ENCODE peak calls at places on chromosomes 6 and 20, in seven cellular contexts. O is sigmoid colon, C is OCI-LY7, W is cardiac muscle cell, B is brain microvascular endothelial cell, J is upper lobe of right lung, U is breast epithelium. Y is an unnamed sample.

GRCh38 chr20:12535316-12535715 is 473.5 kb upstream of the SPTLC3 start:
- DNase-seq in O (no peak), C (no peak), W (no peak), B (no peak), J (no peak), U (no peak), Y (no peak)

GRCh38 chr6:2765896-2766766 is 938 bp downstream of the WRNIP1 start:
- DNase-seq in O (peak; percentile 76), C (peak; percentile 66), W (peak; percentile 56), B (no peak), J (peak; percentile 83), U (no peak), Y (peak; percentile 56)

GRCh38 chr20:2736441-2736840 is 43.9 kb downstream of the EBF4 start:
- DNase-seq in O (no peak), C (no peak), W (no peak), B (no peak), J (no peak), U (no peak), Y (no peak)

GRCh38 chr6:2896741-2897140 is 6.4 kb downstream of the SERPINB9 start:
- DNase-seq in O (no peak), C (no peak), W (no peak), B (no peak), J (no peak), U (no peak), Y (no peak)

GRCh38 chr6:6682225-6682624 is 93.7 kb downstream of the LY86 start:
- DNase-seq in O (no peak), C (no peak), W (no peak), B (no peak), J (no peak), U (no peak), Y (no peak)

GRCh38 chr6:169157474-169158181 is 96.0 kb downstream of the THBS2 start:
- DNase-seq in O (no peak), C (no peak), W (no peak), B (no peak), J (no peak), U (no peak), Y (peak; percentile 47)

GRCh38 chr20:2314759-2315439 is 19.1 kb downstream of the TGM3 start:
- DNase-seq in O (peak; percentile 70), C (no peak), W (peak; percentile 89), B (no peak), J (no peak), U (no peak), Y (no peak)

GRCh38 chr6:11471261-11471660 is 66.3 kb upstream of the TMEM170B start:
- DNase-seq in O (no peak), C (no peak), W (no peak), B (no peak), J (no peak), U (no peak), Y (no peak)

GRCh38 chr6:19613678-19614077 is 223.5 kb upstream of the ID4 start:
- DNase-seq in O (no peak), C (peak; percentile 22), W (no peak), B (no peak), J (no peak), U (no peak), Y (no peak)

GRCh38 chr20:50127587-50128519 is 14.9 kb upstream of the UBE2V1 start:
- DNase-seq in O (no peak), C (no peak), W (no peak), B (no peak), J (no peak), U (no peak), Y (no peak)

GRCh38 chr6:4129446-4129845 is 5.9 kb downstream of the ECI2 start:
- DNase-seq in O (no peak), C (no peak), W (no peak), B (no peak), J (no peak), U (no peak), Y (no peak)

GRCh38 chr6:125222531-125223455 is 69.2 kb downstream of the TPD52L1 start:
- DNase-seq in O (no peak), C (no peak), W (peak; percentile 25), B (no peak), J (no peak), U (no peak), Y (no peak)

GRCh38 chr20:3121271-3121911 is 36.9 kb upstream of the AVP start:
- DNase-seq in O (peak; percentile 40), C (no peak), W (no peak), B (no peak), J (no peak), U (no peak), Y (no peak)

GRCh38 chr6:108805611-108806181 is 42.5 kb upstream of the ARMC2 start:
- DNase-seq in O (no peak), C (no peak), W (no peak), B (no peak), J (no peak), U (no peak), Y (no peak)

GRCh38 chr20:34112600-34113061 is 588 bp upstream of the EIF2S2 start:
- DNase-seq in O (peak; percentile 71), C (no peak), W (peak; percentile 65), B (peak; percentile 34), J (peak; percentile 65), U (no peak), Y (no peak)

GRCh38 chr6:137738931-137739504 is 128.0 kb upstream of the TNFAIP3 start:
- DNase-seq in O (no peak), C (no peak), W (no peak), B (no peak), J (no peak), U (no peak), Y (no peak)

GRCh38 chr20:47576516-47577033 is 74.9 kb downstream of the NCOA3 start:
- DNase-seq in O (peak; percentile 78), C (peak; percentile 72), W (peak; percentile 90), B (peak; percentile 92), J (no peak), U (no peak), Y (peak; percentile 64)

GRCh38 chr20:40670251-40670650 is 18.8 kb downstream of the MAFB start:
- DNase-seq in O (no peak), C (no peak), W (no peak), B (no peak), J (no peak), U (no peak), Y (no peak)

GRCh38 chr6:414447-414846 is 22.9 kb downstream of the IRF4 start:
- DNase-seq in O (no peak), C (peak; percentile 51), W (no peak), B (no peak), J (no peak), U (no peak), Y (no peak)

GRCh38 chr6:166627875-166628849 is 1.1 kb upstream of the RPS6KA2 start:
- DNase-seq in O (peak; percentile 83), C (peak; percentile 67), W (peak; percentile 61), B (no peak), J (peak; percentile 85), U (peak; percentile 62), Y (peak; percentile 71)

GRCh38 chr20:32429745-32430360 is 71.7 kb downstream of the ASXL1 start:
- DNase-seq in O (no peak), C (no peak), W (no peak), B (no peak), J (no peak), U (no peak), Y (no peak)

GRCh38 chr20:1947535-1947846 is 46.4 kb downstream of the PDYN start:
- DNase-seq in O (peak; percentile 62), C (no peak), W (no peak), B (no peak), J (no peak), U (no peak), Y (no peak)

GRCh38 chr6:105911106-105911629 is 175.0 kb upstream of the PRDM1 start:
- DNase-seq in O (no peak), C (peak; percentile 54), W (no peak), B (no peak), J (no peak), U (no peak), Y (no peak)

GRCh38 chr6:147126618-147127022 is 77.6 kb upstream of the STXBP5 start:
- DNase-seq in O (no peak), C (no peak), W (no peak), B (peak; percentile 78), J (no peak), U (no peak), Y (no peak)

GRCh38 chr6:86949776-86950175 is 12.4 kb downstream of the HTR1E start:
- DNase-seq in O (no peak), C (no peak), W (no peak), B (no peak), J (no peak), U (no peak), Y (no peak)

GRCh38 chr6:138944412-138944811 is 43.6 kb downstream of the REPS1 start:
- DNase-seq in O (no peak), C (no peak), W (peak; percentile 67), B (peak; percentile 51), J (no peak), U (no peak), Y (no peak)

GRCh38 chr20:38843346-38843745 is 37.8 kb downstream of the PPP1R16B start:
- DNase-seq in O (no peak), C (peak; percentile 36), W (no peak), B (no peak), J (no peak), U (no peak), Y (no peak)
- H3K36me3 ChIP-seq in O (no peaks in the 10 kb centered on the region), C (peaks cover 66% of the 10 kb centered on the region), W (no peaks in the 10 kb centered on the region), B (no peaks in the 10 kb centered on the region), J (no peaks in the 10 kb centered on the region), U (no peaks in the 10 kb centered on the region), Y (no peaks in the 10 kb centered on the region)

GRCh38 chr6:40083141-40083920 is 149.1 kb upstream of the MOCS1 start:
- DNase-seq in O (no peak), C (no peak), W (no peak), B (no peak), J (no peak), U (no peak), Y (no peak)
- H3K36me3 ChIP-seq in O (no peaks in the 10 kb centered on the region), C (no peaks in the 10 kb centered on the region), W (no peaks in the 10 kb centered on the region), B (no peaks in the 10 kb centered on the region), J (no peaks in the 10 kb centered on the region), U (no peaks in the 10 kb centered on the region), Y (no peaks in the 10 kb centered on the region)

GRCh38 chr6:89727501-89727900 is 89.0 kb upstream of the LYRM2 start:
- DNase-seq in O (no peak), C (no peak), W (no peak), B (no peak), J (no peak), U (no peak), Y (no peak)
- H3K36me3 ChIP-seq in O (peaks cover 96% of the 10 kb centered on the region), C (peaks cover 100% of the 10 kb centered on the region), W (peaks cover 46% of the 10 kb centered on the region), B (peaks cover 24% of the 10 kb centered on the region), J (peaks cover 87% of the 10 kb centered on the region), U (no peaks in the 10 kb centered on the region), Y (peaks cover 95% of the 10 kb centered on the region)

GRCh38 chr6:157203312-157203744 is 120.0 kb downstream of the TMEM242 start:
- DNase-seq in O (no peak), C (no peak), W (no peak), B (no peak), J (peak; percentile 67), U (no peak), Y (no peak)

GRCh38 chr6:157198425-157199279 is 124.7 kb downstream of the TMEM242 start:
- DNase-seq in O (peak; percentile 82), C (no peak), W (peak; percentile 30), B (no peak), J (peak; percentile 92), U (peak; percentile 91), Y (peak; percentile 86)

GRCh38 chr6:157201083-157201482 is 122.2 kb downstream of the TMEM242 start:
- DNase-seq in O (no peak), C (no peak), W (no peak), B (no peak), J (peak; percentile 53), U (no peak), Y (no peak)

GRCh38 chr6:157200117-157200516 is 123.2 kb downstream of the TMEM242 start:
- DNase-seq in O (no peak), C (no peak), W (no peak), B (no peak), J (no peak), U (no peak), Y (no peak)

GRCh38 chr6:157200611-157201010 is 122.7 kb downstream of the TMEM242 start:
- DNase-seq in O (no peak), C (no peak), W (no peak), B (no peak), J (peak; percentile 30), U (no peak), Y (peak; percentile 73)
- H3K36me3 ChIP-seq in O (peaks cover 73% of the 10 kb centered on the region), C (peaks cover 83% of the 10 kb centered on the region), W (peaks cover 61% of the 10 kb centered on the region), B (peaks cover 23% of the 10 kb centered on the region), J (peaks cover 75% of the 10 kb centered on the region), U (peaks cover 10% of the 10 kb centered on the region), Y (no peaks in the 10 kb centered on the region)

Y was measured in left lung.